ENCODE peak calls at places on chromosomes 16 and 17, in seven cellular contexts. Y is GM19239, M is HAP-1, R is small intestine, I is brain microvascular endothelial cell, F is psoas muscle, E is NCI-H1436 treated with DMSO at 0.1 percent for 48 hours. G is an unnamed sample.

GRCh38 chr17:78617371-78618061 is 40.3 kb upstream of the DNAH17 start:
- DNase-seq in Y (no peak), M (no peak), R (no peak), I (peak; percentile 34), F (peak; percentile 29), E (no peak), G (no peak)

GRCh38 chr17:77402159-77402731 is 261.5 kb downstream of the SEC14L1 start:
- DNase-seq in Y (no peak), M (no peak), R (no peak), I (no peak), F (no peak), E (no peak), G (no peak)

GRCh38 chr17:37844158-37844976 is 79.8 kb upstream of the TBC1D3K start:
- DNase-seq in Y (no peak), M (peak; percentile 82), R (peak; percentile 49), I (peak; percentile 57), F (peak; percentile 48), E (no peak), G (peak; percentile 34)

GRCh38 chr17:39939588-39940419 is 12.3 kb downstream of the LRRC3C start:
- DNase-seq in Y (no peak), M (peak; percentile 32), R (no peak), I (peak; percentile 87), F (no peak), E (peak; percentile 13), G (no peak)

GRCh38 chr16:58885528-58886170 is 151.5 kb upstream of the GOT2 start:
- DNase-seq in Y (no peak), M (no peak), R (no peak), I (no peak), F (no peak), E (no peak), G (no peak)

GRCh38 chr17:75501378-75502071 is 13.8 kb downstream of the CASKIN2 start:
- DNase-seq in Y (no peak), M (no peak), R (no peak), I (no peak), F (no peak), E (no peak), G (no peak)

GRCh38 chr16:88693420-88694177 is 7.3 kb upstream of the SNAI3 start:
- DNase-seq in Y (no peak), M (no peak), R (no peak), I (no peak), F (no peak), E (no peak), G (no peak)

GRCh38 chr17:48502312-48502711 is 28.5 kb downstream of the HOXB1 start:
- DNase-seq in Y (no peak), M (no peak), R (no peak), I (no peak), F (no peak), E (no peak), G (no peak)

GRCh38 chr17:50470451-50470850 is 1.8 kb upstream of the CHAD start:
- DNase-seq in Y (no peak), M (no peak), R (peak; percentile 64), I (no peak), F (no peak), E (no peak), G (no peak)

GRCh38 chr17:74677558-74678466 is 34.9 kb downstream of the CD300LF start:
- DNase-seq in Y (no peak), M (no peak), R (peak; percentile 13), I (no peak), F (peak; percentile 25), E (no peak), G (no peak)

GRCh38 chr17:49970498-49970897 is 1.5 kb downstream of the DLX4 start:
- DNase-seq in Y (no peak), M (no peak), R (no peak), I (no peak), F (no peak), E (no peak), G (peak; percentile 23)

GRCh38 chr17:66354472-66354871 is 52.1 kb downstream of the PRKCA start:
- DNase-seq in Y (no peak), M (no peak), R (no peak), I (no peak), F (no peak), E (no peak), G (no peak)

GRCh38 chr16:89491974-89492687 is 1.8 kb upstream of the ANKRD11 start:
- DNase-seq in Y (no peak), M (no peak), R (no peak), I (no peak), F (no peak), E (no peak), G (no peak)

GRCh38 chr16:73878616-73879015 is 418.0 kb upstream of the PSMD7 start:
- DNase-seq in Y (no peak), M (no peak), R (peak; percentile 53), I (peak; percentile 61), F (no peak), E (peak; percentile 48), G (peak; percentile 63)

GRCh38 chr17:70208080-70208794 is 38.9 kb downstream of the KCNJ2 start:
- DNase-seq in Y (no peak), M (no peak), R (no peak), I (no peak), F (no peak), E (no peak), G (peak; percentile 54)

GRCh38 chr17:17403899-17404576 is 72.8 kb upstream of the MED9 start:
- DNase-seq in Y (no peak), M (no peak), R (peak; percentile 26), I (no peak), F (no peak), E (peak; percentile 45), G (no peak)

GRCh38 chr16:68355447-68356248 is 44.8 kb downstream of the PRMT7 start:
- DNase-seq in Y (no peak), M (no peak), R (no peak), I (no peak), F (no peak), E (no peak), G (no peak)

GRCh38 chr17:50908860-50909764 is 43.0 kb upstream of the TOB1 start:
- DNase-seq in Y (no peak), M (no peak), R (peak; percentile 79), I (no peak), F (peak; percentile 57), E (no peak), G (no peak)

GRCh38 chr17:5772720-5773119 is 188.4 kb upstream of the NLRP1 start:
- DNase-seq in Y (no peak), M (no peak), R (no peak), I (no peak), F (no peak), E (no peak), G (peak; percentile 87)

GRCh38 chr17:50589112-50589712 is 28.7 kb downstream of the CACNA1G start:
- DNase-seq in Y (no peak), M (no peak), R (no peak), I (no peak), F (no peak), E (no peak), G (no peak)